ENCODE peak calls at places on chromosomes 5 and 9, in seven cellular contexts. I is HS-27A, L is SIG-M5, H is EH, S is lower lobe of right lung, A is RPMI8226, D is 8988T. M is an unnamed sample.

GRCh38 chr5:74433255-74434123 is 207.0 kb downstream of the ENC1 start:
- DNase-seq in L (no peak), I (no peak), S (no peak), H (peak), D (no peak), A (peak), M (no peak)

GRCh38 chr9:130963337-130963908 is 24.4 kb upstream of the FIBCD1 start:
- DNase-seq in L (no peak), A (no peak), H (no peak), D (no peak), I (no peak), S (no peak), M (no peak)

GRCh38 chr5:79229357-79230174 is 6.4 kb upstream of the JMY start:
- DNase-seq in A (peak), H (peak), I (no peak), S (no peak), L (no peak), D (no peak), M (no peak)

GRCh38 chr9:127844821-127845359 is 9.6 kb downstream of the ENG start:
- DNase-seq in I (no peak), H (no peak), A (no peak), S (no peak), L (no peak), D (no peak), M (no peak)

GRCh38 chr5:123813937-123814624 is 302.1 kb downstream of the CSNK1G3 start:
- DNase-seq in D (no peak), I (no peak), S (no peak), L (no peak), A (no peak), H (peak), M (no peak)

GRCh38 chr9:121206516-121207370 is 5.1 kb upstream of the RAB14 start:
- DNase-seq in I (no peak), H (peak), A (no peak), L (no peak), S (no peak), D (no peak), M (no peak)

GRCh38 chr5:124457101-124457500 is 289.3 kb downstream of the ZNF608 start:
- DNase-seq in I (no peak), D (no peak), H (no peak), S (no peak), A (no peak), L (no peak), M (no peak)

GRCh38 chr9:30982301-30982700 is 1402.1 kb upstream of the ACO1 start:
- DNase-seq in H (no peak), D (no peak), I (no peak), S (no peak), A (no peak), L (no peak), M (no peak)

GRCh38 chr9:127557466-127557869 is 54.6 kb upstream of the STXBP1 start:
- DNase-seq in I (no peak), H (peak), A (no peak), S (peak), L (no peak), D (no peak), M (no peak)

GRCh38 chr5:151216781-151217180 is 7.1 kb downstream of the CCDC69 start:
- DNase-seq in L (no peak), H (no peak), A (no peak), D (no peak), S (no peak), I (no peak), M (no peak)

GRCh38 chr9:95091971-95092320 is 225.6 kb downstream of the FANCC start:
- DNase-seq in D (peak), L (no peak), A (no peak), I (peak), S (no peak), H (no peak), M (no peak)

GRCh38 chr9:5510360-5510931 is at the start of gene PDCD1LG2:
- DNase-seq in S (no peak), L (no peak), H (peak), D (no peak), I (no peak), A (peak), M (no peak)